ENCODE peak calls at places on chromosomes 5 and 9, in seven cellular contexts. S, U, B, P, L, O and Z are unnamed samples. For H3K4me1, the result is how much of the 10 kb centered on the place peaks cover.

GRCh38 chr9:6218099-6218502 is 2.5 kb downstream of the IL33 start:
- DNase-seq in S (no peak), U (peak), B (peak), P (no peak), L (peak), O (peak), Z (no peak)

GRCh38 chr9:138037140-138037539 is 159.6 kb downstream of the CACNA1B start:
- DNase-seq in S (peak), U (no peak), B (no peak), P (no peak), L (no peak), O (no peak), Z (no peak)

GRCh38 chr9:116837038-116837998 is 150.2 kb downstream of the TRIM32 start:
- DNase-seq in S (no peak), U (peak), B (no peak), P (no peak), L (no peak), O (no peak), Z (no peak)

GRCh38 chr5:56760723-56761122 is 54.6 kb upstream of the MAP3K1 start:
- DNase-seq in S (no peak), U (no peak), B (no peak), P (no peak), L (no peak), O (no peak), Z (no peak)

GRCh38 chr9:16196206-16196605 is 643.4 kb downstream of the CCDC171 start:
- DNase-seq in S (no peak), U (no peak), B (no peak), P (no peak), L (peak), O (no peak), Z (no peak)

GRCh38 chr9:124493794-124494479 is 13.3 kb downstream of the NR5A1 start:
- DNase-seq in S (no peak), U (no peak), B (no peak), P (no peak), L (no peak), O (no peak), Z (no peak)

GRCh38 chr9:81563739-81564138 is 125.6 kb downstream of the TLE1 start:
- DNase-seq in S (no peak), U (no peak), B (no peak), P (no peak), L (no peak), O (no peak), Z (no peak)

GRCh38 chr9:91073811-91074771 is 272.5 kb downstream of the SYK start:
- DNase-seq in S (no peak), U (no peak), B (no peak), P (peak), L (no peak), O (no peak), Z (peak)

GRCh38 chr9:37538099-37538498 is 38.1 kb downstream of the FBXO10 start:
- DNase-seq in S (no peak), U (no peak), B (no peak), P (no peak), L (no peak), O (no peak), Z (peak)

GRCh38 chr9:91733006-91733624 is 216.9 kb downstream of the ROR2 start:
- DNase-seq in S (no peak), U (no peak), B (peak), P (no peak), L (no peak), O (no peak), Z (no peak)

GRCh38 chr9:81411961-81412360 is 277.4 kb downstream of the TLE1 start:
- DNase-seq in S (no peak), U (no peak), B (no peak), P (no peak), L (peak), O (no peak), Z (no peak)

GRCh38 chr5:135208555-135209494 is 174.8 kb upstream of the PITX1 start:
- DNase-seq in S (no peak), U (no peak), B (peak), P (no peak), L (peak), O (no peak), Z (no peak)

GRCh38 chr9:117523531-117524153 is 108.8 kb upstream of the ASTN2 start:
- DNase-seq in S (no peak), U (no peak), B (no peak), P (no peak), L (no peak), O (no peak), Z (no peak)

GRCh38 chr9:105702207-105702606 is 7.9 kb downstream of the TMEM38B start:
- DNase-seq in S (no peak), U (no peak), B (no peak), P (no peak), L (no peak), O (no peak), Z (no peak)
- H3K4me1 ChIP-seq in S (under half), U (under half), B (under half), P (under half), L (under half), O (under half), Z (half or more)

GRCh38 chr5:59562756-59563389 is 330.7 kb downstream of the PDE4D start:
- DNase-seq in S (peak), U (no peak), B (no peak), P (peak), L (peak), O (no peak), Z (peak)
- TF ChIP-seq POLR2A in S (no peak), U (no peak), B (no peak), P (no peak), L (no peak), O (no peak), Z (no peak)

DNA sequence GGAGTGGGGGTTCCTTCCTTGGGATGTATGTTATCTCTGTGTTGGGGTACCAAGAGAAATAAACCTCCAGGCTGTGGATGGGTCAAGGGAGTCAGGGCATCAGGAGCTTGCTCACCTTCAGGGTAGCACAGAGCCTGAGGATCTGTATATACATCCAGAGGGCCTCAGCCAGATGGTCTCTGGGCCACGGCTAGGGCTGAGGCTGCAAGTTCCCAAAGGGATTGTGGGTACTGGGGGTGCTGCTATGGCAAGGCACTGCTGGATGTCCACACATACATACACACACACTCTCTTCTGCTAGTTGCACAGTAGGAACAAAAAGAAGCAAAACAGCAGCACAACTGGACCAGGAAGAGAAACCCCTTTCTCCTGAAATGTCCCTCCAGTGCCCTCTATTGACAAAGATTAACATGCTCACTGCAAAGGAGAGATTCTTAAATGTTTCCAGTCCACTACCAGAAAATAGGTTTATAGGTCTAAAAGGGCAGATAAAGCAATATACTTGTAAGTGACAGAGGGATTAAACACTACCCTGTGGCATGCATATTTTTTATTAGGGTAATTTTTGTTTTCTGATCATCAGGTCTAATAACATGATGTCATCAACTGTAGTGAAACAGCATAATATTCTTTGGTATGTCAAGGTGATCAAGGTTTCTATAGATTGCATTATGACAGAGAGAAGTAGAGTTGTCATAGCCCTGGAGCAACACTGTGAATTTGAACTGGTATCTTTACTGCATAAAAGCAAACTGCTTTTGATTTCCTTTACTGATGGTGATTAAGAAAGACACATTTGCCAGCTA is 56.3 kb upstream of the KCNN2 start:
- DNase-seq in S (no peak), U (no peak), B (no peak), P (no peak), L (peak), O (no peak), Z (no peak)
- TF ChIP-seq CTCF in S (no peak), U (peak), B (peak), P (peak), L (peak), O (no peak), Z (no peak)

DNA sequence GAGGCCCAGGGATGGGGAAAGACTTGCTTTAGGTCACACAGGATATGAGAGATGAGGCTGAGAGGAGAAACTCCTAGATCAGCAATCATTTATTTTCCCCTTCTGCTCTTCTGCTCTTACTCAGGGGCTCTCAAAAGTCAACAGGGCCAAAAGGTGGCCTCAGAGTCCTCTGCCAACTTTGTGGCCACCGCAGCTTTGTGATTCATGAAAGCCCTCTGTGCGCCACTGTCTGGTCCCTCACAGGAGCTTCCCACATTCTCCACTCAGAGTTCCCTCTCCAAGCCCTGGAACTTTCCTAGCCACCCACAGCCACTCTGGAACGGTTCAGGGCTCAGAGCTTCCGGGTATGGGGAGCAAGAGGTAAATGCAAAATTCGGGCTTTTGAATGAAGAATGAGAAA is 82.4 kb downstream of the COL27A1 start:
- DNase-seq in S (no peak), U (no peak), B (no peak), P (no peak), L (no peak), O (no peak), Z (no peak)
- H3K4me1 ChIP-seq in S (under half), U (under half), B (under half), P (under half), L (under half), O (under half), Z (under half)

GRCh38 chr9:122941560-122942234 is 877 bp downstream of the RABGAP1 start:
- DNase-seq in S (no peak), U (peak), B (no peak), P (peak), L (peak), O (no peak), Z (no peak)

GRCh38 chr9:122944960-122945888 is 4.4 kb downstream of the RABGAP1 start:
- DNase-seq in S (no peak), U (no peak), B (no peak), P (no peak), L (peak), O (no peak), Z (no peak)

GRCh38 chr9:122939611-122940010 is 1.2 kb upstream of the RABGAP1 start:
- DNase-seq in S (no peak), U (no peak), B (no peak), P (no peak), L (no peak), O (no peak), Z (no peak)

GRCh38 chr9:122936883-122937282 is 3.9 kb upstream of the RABGAP1 start:
- DNase-seq in S (no peak), U (no peak), B (no peak), P (no peak), L (no peak), O (no peak), Z (no peak)

DNA sequence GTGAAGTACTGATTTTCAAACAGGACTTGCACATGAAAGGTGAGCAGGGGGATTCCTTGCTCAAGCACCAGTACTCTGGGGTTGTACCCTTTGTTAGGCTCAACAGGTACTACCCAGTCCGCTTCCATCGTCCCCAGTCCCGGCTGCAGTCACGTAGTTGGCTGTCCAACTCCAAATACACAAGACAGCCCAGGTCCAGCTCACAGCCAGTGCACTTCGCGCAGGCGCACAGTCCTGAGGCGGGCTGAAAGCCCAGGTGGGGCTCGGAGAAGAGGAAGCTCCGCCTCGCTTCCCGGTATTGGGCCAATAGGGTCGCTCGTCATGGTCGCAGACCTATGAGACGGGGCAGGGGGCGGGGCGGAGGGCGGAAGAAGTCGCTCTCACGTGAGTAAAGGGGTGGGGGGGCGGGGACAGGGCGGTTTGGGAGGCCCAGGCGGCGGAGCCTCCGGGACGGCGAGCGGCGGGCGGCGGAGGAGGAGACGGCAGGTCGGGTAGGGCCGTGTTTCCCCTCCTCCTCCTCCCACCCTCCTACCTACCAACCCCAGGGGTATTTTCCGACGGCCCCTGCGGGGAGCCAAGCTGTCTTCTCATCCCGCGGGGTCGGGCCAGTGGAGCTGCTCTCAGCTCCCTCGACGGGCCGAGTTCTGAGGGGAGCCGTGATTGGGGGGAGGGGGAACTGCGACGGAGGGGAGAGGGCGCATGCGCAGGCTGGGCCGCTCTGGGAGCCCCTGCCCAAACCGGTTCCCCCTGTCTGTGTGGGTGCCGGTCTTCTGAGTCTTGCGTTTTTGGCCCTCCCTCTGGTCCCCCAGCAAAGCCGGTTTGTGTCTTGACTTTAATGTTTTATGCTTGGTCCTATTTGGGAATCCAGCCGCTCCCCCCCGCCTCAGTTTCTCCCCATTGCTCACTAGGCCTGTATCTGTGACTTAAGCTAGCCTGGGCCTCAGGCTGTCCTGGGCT is at the start of gene RABGAP1:
- DNase-seq in S (peak), U (peak), B (peak), P (peak), L (peak), O (peak), Z (peak)
- TF ChIP-seq POLR2A in S (peak), U (peak), B (peak), P (peak), L (peak), O (peak), Z (peak)

GRCh38 chr9:133876144-133876543 is 116.0 kb downstream of the VAV2 start:
- DNase-seq in S (no peak), U (no peak), B (no peak), P (no peak), L (no peak), O (no peak), Z (no peak)
- TF ChIP-seq CTCF in S (no peak), U (no peak), B (no peak), P (no peak), L (peak), O (no peak), Z (no peak)